ENCODE peak calls at places on chromosomes 1 and 21, in five cellular contexts. One of them, this sample, is unnamed.

GRCh38 chr1:186859995-186860394 is 31.2 kb downstream of the PLA2G4A start:
- DNase-seq in H1: no peak
- DNase-seq in GM12878: no peak
- DNase-seq in K562: no peak
- DNase-seq in HepG2: no peak
- DNase-seq in this sample: no peak

GRCh38 chr21:34065015-34065414 is 8.4 kb upstream of the MRPS6 start:
- DNase-seq in GM12878: no peak
- DNase-seq in H1: no peak
- DNase-seq in HepG2: no peak
- DNase-seq in K562: no peak
- DNase-seq in this sample: no peak

GRCh38 chr1:111202707-111203623 is 2.5 kb upstream of the DENND2D start:
- DNase-seq in K562: peak
- DNase-seq in HepG2: peak
- DNase-seq in H1: no peak
- DNase-seq in GM12878: no peak
- DNase-seq in this sample: no peak

GRCh38 chr21:27802816-27803475 is 836.1 kb upstream of the ADAMTS5 start:
- DNase-seq in HepG2: no peak
- DNase-seq in GM12878: no peak
- DNase-seq in K562: peak
- DNase-seq in H1: peak
- DNase-seq in this sample: peak

GRCh38 chr1:207172885-207173284 is 68.9 kb downstream of the C4BPA start:
- DNase-seq in GM12878: no peak
- DNase-seq in HepG2: no peak
- DNase-seq in H1: no peak
- DNase-seq in K562: no peak
- DNase-seq in this sample: no peak

GRCh38 chr21:16079830-16080229 is 350.0 kb downstream of the USP25 start:
- DNase-seq in HepG2: peak
- DNase-seq in H1: no peak
- DNase-seq in GM12878: no peak
- DNase-seq in K562: no peak
- DNase-seq in this sample: no peak

GRCh38 chr21:21737186-21737585 is 739.0 kb downstream of the NCAM2 start:
- DNase-seq in H1: no peak
- DNase-seq in K562: no peak
- DNase-seq in GM12878: no peak
- DNase-seq in HepG2: no peak
- DNase-seq in this sample: no peak

GRCh38 chr21:45640888-45641479 is 2.5 kb upstream of the PCBP3 start:
- DNase-seq in GM12878: peak
- DNase-seq in K562: no peak
- DNase-seq in H1: no peak
- DNase-seq in HepG2: no peak
- DNase-seq in this sample: peak

GRCh38 chr1:205774277-205775014 is 836 bp downstream of the RAB29 start:
- DNase-seq in GM12878: peak
- DNase-seq in HepG2: peak
- DNase-seq in H1: no peak
- DNase-seq in K562: peak
- DNase-seq in this sample: peak

GRCh38 chr1:215166886-215167285 is 84.3 kb downstream of the KCNK2 start:
- DNase-seq in GM12878: no peak
- DNase-seq in H1: no peak
- DNase-seq in HepG2: no peak
- DNase-seq in K562: no peak
- DNase-seq in this sample: no peak

DNA sequence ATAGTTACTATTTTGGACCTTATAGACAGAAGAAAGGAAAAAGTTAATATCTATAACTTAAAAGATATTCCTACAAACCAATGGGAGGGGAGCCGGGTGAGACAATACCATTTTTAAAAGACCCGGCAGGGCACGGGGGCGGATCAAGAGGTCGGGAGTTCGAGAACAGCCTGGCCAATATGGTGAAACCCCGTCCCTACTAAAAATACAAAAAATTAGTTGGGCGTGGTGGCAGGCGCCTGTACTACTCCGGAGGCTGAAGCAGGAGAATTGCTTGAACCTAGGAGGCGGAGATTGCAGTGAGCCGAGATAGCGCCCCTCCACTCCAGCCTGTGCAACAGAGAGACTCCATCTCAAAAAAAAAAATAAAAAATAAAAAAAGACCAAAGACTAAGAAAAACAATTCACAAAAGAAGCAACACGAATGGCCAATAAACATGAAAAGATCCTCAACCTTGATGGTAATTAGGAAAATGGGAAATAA is 1.2 kb upstream of the PSMB2 start:
- DNase-seq in H1: no peak
- DNase-seq in HepG2: no peak
- DNase-seq in K562: peak
- DNase-seq in GM12878: no peak
- DNase-seq in this sample: no peak
- TF ChIP-seq CREB1 in H1: no peak
- TF ChIP-seq CREB1 in HepG2: no peak
- TF ChIP-seq CREB1 in K562: no peak
- TF ChIP-seq CREB1 in GM12878: no peak
- TF ChIP-seq CREB1 in this sample: no peak

GRCh38 chr1:48470506-48470905 is 1.5 kb downstream of the SPATA6 start:
- DNase-seq in GM12878: no peak
- DNase-seq in H1: no peak
- DNase-seq in K562: no peak
- DNase-seq in HepG2: no peak
- DNase-seq in this sample: peak

GRCh38 chr1:48471103-48471502 is 901 bp downstream of the SPATA6 start:
- DNase-seq in H1: no peak
- DNase-seq in K562: no peak
- DNase-seq in HepG2: no peak
- DNase-seq in GM12878: no peak
- DNase-seq in this sample: peak

GRCh38 chr1:48469616-48470500 is 2.1 kb downstream of the SPATA6 start:
- DNase-seq in HepG2: no peak
- DNase-seq in GM12878: no peak
- DNase-seq in K562: no peak
- DNase-seq in H1: no peak
- DNase-seq in this sample: no peak

GRCh38 chr1:48472747-48473146 is 743 bp upstream of the SPATA6 start:
- DNase-seq in K562: no peak
- DNase-seq in H1: no peak
- DNase-seq in GM12878: no peak
- DNase-seq in HepG2: no peak
- DNase-seq in this sample: no peak

GRCh38 chr1:48471603-48472576 is at the start of gene SPATA6:
- DNase-seq in GM12878: peak
- DNase-seq in H1: peak
- DNase-seq in HepG2: peak
- DNase-seq in K562: peak
- DNase-seq in this sample: peak
- TF ChIP-seq POLR2AphosphoS5 in GM12878: no peak
- TF ChIP-seq POLR2AphosphoS5 in H1: peak
- TF ChIP-seq POLR2AphosphoS5 in HepG2: peak
- TF ChIP-seq POLR2AphosphoS5 in K562: peak
- TF ChIP-seq POLR2AphosphoS5 in this sample: peak

DNA sequence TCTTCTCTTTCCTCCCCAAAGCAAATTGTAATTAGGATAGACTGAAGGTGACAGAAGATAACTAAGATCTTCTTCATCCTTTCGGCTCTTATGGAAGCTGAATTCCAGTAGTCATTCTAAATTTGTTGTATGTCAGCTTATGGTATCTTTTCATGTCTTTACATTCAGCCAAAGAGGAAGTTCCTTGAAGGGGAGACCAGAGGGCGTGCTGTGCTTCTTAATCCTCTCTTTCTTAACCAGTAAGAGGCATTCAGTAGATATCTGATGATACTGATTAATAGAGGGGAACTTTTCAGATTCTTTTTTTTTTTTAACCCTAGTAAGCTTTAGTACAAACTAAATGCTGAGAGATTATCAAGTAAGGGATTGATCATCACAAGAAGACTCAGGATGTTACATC is 102.3 kb downstream of the OSBPL9 start:
- DNase-seq in H1: no peak
- DNase-seq in HepG2: no peak
- DNase-seq in GM12878: no peak
- DNase-seq in K562: no peak
- DNase-seq in this sample: no peak
- TF ChIP-seq CREB1 in H1: no peak
- TF ChIP-seq CREB1 in HepG2: no peak
- TF ChIP-seq CREB1 in GM12878: no peak
- TF ChIP-seq CREB1 in K562: no peak
- TF ChIP-seq CREB1 in this sample: no peak

DNA sequence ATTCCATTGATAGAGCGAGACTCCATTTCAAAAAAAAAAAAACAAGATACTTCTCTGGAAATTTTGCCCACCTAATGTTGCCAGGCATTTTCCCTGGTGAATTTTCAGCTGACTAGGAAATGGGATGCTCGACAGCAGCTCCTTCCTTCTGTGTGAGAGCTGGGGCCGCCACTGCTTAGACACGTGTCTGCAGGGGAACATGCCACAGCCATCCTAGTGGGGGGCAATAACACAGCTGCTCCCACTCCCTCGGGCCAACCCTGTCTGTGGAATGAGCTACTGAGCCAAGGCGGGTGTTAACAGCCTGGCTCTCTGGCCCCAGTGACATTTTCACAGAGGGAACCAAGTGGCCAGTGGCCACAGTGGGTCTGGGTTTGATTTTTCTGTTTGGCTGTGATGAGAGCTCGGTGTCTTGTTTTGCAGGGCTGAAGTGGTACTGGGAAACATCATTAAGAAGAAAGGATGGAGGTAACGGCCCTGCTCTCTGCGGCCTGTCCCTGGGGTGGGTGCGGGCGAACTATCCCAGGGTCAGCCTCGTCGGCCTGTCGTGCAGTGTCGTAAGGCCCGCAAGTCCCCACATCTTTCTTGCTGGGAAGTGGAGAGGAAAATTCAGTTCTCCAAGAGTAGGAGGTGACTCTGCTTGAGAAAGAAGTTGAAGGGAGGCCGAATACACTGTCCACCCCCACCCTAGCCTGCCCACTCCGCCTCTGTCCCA is 39.2 kb downstream of the KCNAB2 start:
- DNase-seq in HepG2: no peak
- DNase-seq in H1: no peak
- DNase-seq in GM12878: no peak
- DNase-seq in K562: no peak
- DNase-seq in this sample: no peak
- TF ChIP-seq POLR2AphosphoS5 in HepG2: no peak
- TF ChIP-seq POLR2AphosphoS5 in H1: no peak
- TF ChIP-seq POLR2AphosphoS5 in GM12878: no peak
- TF ChIP-seq POLR2AphosphoS5 in K562: no peak
- TF ChIP-seq POLR2AphosphoS5 in this sample: no peak

DNA sequence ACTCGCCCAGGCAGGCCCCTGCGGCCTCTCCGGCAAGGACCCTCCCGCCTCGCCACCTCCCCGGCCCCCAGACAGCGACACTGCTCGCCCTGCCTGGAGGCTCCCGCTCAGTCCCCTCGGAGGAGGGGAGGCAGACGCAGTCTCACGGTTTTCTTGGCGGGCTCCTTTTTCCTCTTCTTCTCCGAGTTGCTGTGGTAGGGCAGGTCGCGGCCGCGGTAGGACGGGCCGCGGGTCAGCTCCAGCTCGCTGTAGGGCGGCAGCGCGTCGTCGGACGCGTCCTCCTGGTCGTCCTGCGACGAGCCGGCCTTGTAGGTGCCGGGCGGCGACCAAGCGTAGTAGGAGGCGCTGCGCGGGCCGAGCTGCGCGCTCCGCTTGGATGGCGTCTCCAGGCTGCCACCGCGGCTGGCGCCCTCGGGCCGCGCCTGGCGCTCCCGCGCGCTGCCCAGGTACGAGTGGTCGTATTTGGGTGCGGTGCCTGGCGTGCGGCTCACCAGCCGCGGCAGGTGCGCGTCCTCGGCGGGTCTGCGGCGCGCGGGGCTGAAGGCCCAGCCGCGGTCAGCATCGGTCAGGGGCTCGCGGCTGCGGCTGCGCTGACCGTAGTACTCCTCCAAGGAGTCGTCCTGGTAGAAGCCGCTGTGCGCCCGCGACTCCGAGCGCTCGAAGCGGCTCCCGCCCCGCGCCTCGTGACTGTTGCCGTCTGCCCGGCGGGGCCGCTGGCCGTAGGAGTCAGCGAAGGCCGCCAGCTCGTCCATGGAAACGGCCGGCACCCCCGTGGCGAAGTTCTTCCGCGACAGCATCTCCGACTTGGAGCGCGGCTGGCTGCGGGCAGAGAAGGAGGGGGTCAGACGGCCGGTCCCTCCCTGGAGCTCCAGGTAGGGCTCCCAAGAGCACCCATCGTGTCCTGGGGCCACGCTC is 44.8 kb upstream of the TADA1 start:
- DNase-seq in K562: no peak
- DNase-seq in GM12878: no peak
- DNase-seq in H1: peak
- DNase-seq in HepG2: no peak
- DNase-seq in this sample: peak
- TF ChIP-seq CREB1 in K562: no peak
- TF ChIP-seq CREB1 in GM12878: no peak
- TF ChIP-seq CREB1 in H1: no peak
- TF ChIP-seq CREB1 in HepG2: no peak
- TF ChIP-seq CREB1 in this sample: no peak

GRCh38 chr1:229087906-229088305 is 183.0 kb upstream of the RAB4A start:
- DNase-seq in GM12878: no peak
- DNase-seq in K562: no peak
- DNase-seq in HepG2: no peak
- DNase-seq in H1: no peak
- DNase-seq in this sample: no peak

GRCh38 chr1:229086091-229086490 is 184.8 kb upstream of the RAB4A start:
- DNase-seq in H1: no peak
- DNase-seq in GM12878: no peak
- DNase-seq in HepG2: no peak
- DNase-seq in K562: no peak
- DNase-seq in this sample: no peak

GRCh38 chr1:229086686-229087085 is 184.2 kb upstream of the RAB4A start:
- DNase-seq in K562: no peak
- DNase-seq in GM12878: no peak
- DNase-seq in H1: no peak
- DNase-seq in HepG2: no peak
- DNase-seq in this sample: no peak

GRCh38 chr1:229088711-229089110 is 182.2 kb upstream of the RAB4A start:
- DNase-seq in K562: no peak
- DNase-seq in H1: no peak
- DNase-seq in GM12878: no peak
- DNase-seq in HepG2: no peak
- DNase-seq in this sample: no peak

GRCh38 chr1:229087339-229087738 is 183.6 kb upstream of the RAB4A start:
- DNase-seq in H1: no peak
- DNase-seq in K562: no peak
- DNase-seq in HepG2: no peak
- DNase-seq in GM12878: no peak
- DNase-seq in this sample: no peak
- TF ChIP-seq POLR2AphosphoS5 in H1: no peak
- TF ChIP-seq POLR2AphosphoS5 in K562: no peak
- TF ChIP-seq POLR2AphosphoS5 in HepG2: no peak
- TF ChIP-seq POLR2AphosphoS5 in GM12878: no peak
- TF ChIP-seq POLR2AphosphoS5 in this sample: no peak

DNA sequence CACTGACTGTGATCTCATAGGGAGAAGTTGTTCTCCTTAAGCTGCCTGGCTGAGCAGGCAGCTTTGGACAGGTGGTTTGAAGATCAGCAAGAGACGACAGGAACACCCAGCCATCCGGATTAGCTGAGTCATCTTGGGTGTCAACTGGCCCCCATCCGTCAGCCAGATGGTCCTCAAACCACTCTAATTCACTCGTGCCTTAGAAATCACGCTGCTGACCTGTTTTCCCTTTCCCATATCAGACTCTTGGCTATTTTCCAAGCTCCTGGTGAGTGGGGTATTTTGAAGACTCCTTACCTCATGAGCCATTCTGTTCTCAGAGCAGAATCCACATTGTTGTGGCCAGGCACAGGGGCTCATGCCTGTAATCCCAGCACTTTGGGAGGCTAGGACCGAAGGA is 149.1 kb upstream of the L1TD1 start:
- DNase-seq in HepG2: no peak
- DNase-seq in GM12878: no peak
- DNase-seq in H1: no peak
- DNase-seq in K562: peak
- DNase-seq in this sample: no peak
- TF ChIP-seq CREB1 in HepG2: no peak
- TF ChIP-seq CREB1 in GM12878: no peak
- TF ChIP-seq CREB1 in H1: no peak
- TF ChIP-seq CREB1 in K562: no peak
- TF ChIP-seq CREB1 in this sample: no peak